ENCODE peak calls at places on chromosomes 13 and 19, in seven cellular contexts. H, P, F, Q, V, R and N are unnamed samples. For H3K27me3 and H3K9me3, the result is how much of the 10 kb centered on the place peaks cover.

GRCh38 chr13:87975035-87975434 is 303.9 kb downstream of the SLITRK5 start:
- DNase-seq in Q (no peak), R (no peak), F (no peak), P (no peak), V (peak), H (no peak), N (no peak)

GRCh38 chr19:3544742-3545668 is 6.0 kb downstream of the TEKTIP1 start:
- DNase-seq in H (peak), F (peak), V (no peak), P (peak), R (peak), Q (peak), N (peak)

GRCh38 chr13:32695602-32696250 is 109.5 kb downstream of the PDS5B start:
- DNase-seq in P (no peak), Q (no peak), V (peak), R (no peak), F (no peak), H (no peak), N (no peak)

GRCh38 chr13:47896111-47896510 is 105.0 kb downstream of the SUCLA2 start:
- DNase-seq in H (no peak), Q (no peak), P (no peak), V (no peak), R (no peak), F (no peak), N (no peak)

GRCh38 chr13:104422668-104423067 is 1356.5 kb upstream of the SLC10A2 start:
- DNase-seq in H (no peak), Q (no peak), R (no peak), F (peak), V (no peak), P (no peak), N (no peak)

GRCh38 chr13:23654111-23655110 is 84.2 kb downstream of the TNFRSF19 start:
- DNase-seq in H (peak), Q (no peak), F (no peak), P (no peak), R (no peak), V (peak), N (no peak)

GRCh38 chr19:18500820-18501219 is 21.1 kb downstream of the ELL start:
- DNase-seq in H (no peak), Q (no peak), F (no peak), V (no peak), P (no peak), R (no peak), N (peak)

GRCh38 chr19:48480151-48480475 is 10.9 kb downstream of the CYTH2 start:
- DNase-seq in R (no peak), H (no peak), V (no peak), Q (no peak), F (no peak), P (no peak), N (peak)

GRCh38 chr19:17950310-17951150 is 16.4 kb upstream of the KCNN1 start:
- DNase-seq in V (no peak), P (peak), F (no peak), Q (peak), H (no peak), R (no peak), N (no peak)

GRCh38 chr19:17931532-17932191 is 1.2 kb upstream of the CCDC124 start:
- DNase-seq in Q (peak), R (no peak), P (peak), V (peak), F (no peak), H (peak), N (no peak)

GRCh38 chr13:33509642-33510229 is 224.2 kb upstream of the STARD13 start:
- DNase-seq in F (peak), Q (no peak), P (no peak), H (no peak), V (peak), R (no peak), N (peak)

GRCh38 chr19:28063702-28064101 is 1149.2 kb downstream of the UQCRFS1 start:
- DNase-seq in H (no peak), Q (no peak), F (no peak), R (no peak), P (no peak), V (no peak), N (no peak)

GRCh38 chr13:25762795-25763377 is 288.9 kb downstream of the SHISA2 start:
- DNase-seq in F (no peak), H (no peak), Q (no peak), V (peak), R (no peak), P (no peak), N (no peak)

GRCh38 chr19:31597616-31598015 is 248.4 kb upstream of the TSHZ3 start:
- DNase-seq in H (no peak), P (peak), Q (no peak), R (no peak), V (no peak), F (no peak), N (no peak)

GRCh38 chr13:25971077-25971476 is 80.7 kb downstream of the SHISA2 start:
- DNase-seq in F (no peak), P (no peak), V (no peak), H (no peak), R (no peak), Q (no peak), N (no peak)

GRCh38 chr19:53881482-53882390 is at the start of gene PRKCG:
- DNase-seq in R (peak), H (peak), V (no peak), Q (peak), F (peak), P (peak), N (no peak)

GRCh38 chr19:1830978-1831377 is 17.3 kb downstream of the REXO1 start:
- DNase-seq in R (no peak), P (no peak), V (no peak), Q (no peak), F (no peak), H (no peak), N (no peak)

GRCh38 chr13:78589206-78589605 is 14.1 kb downstream of the POU4F1 start:
- DNase-seq in Q (peak), H (peak), P (peak), R (peak), F (peak), V (peak), N (no peak)

GRCh38 chr19:13090511-13091231 is 12.0 kb downstream of the LYL1 start:
- DNase-seq in V (no peak), F (no peak), Q (no peak), R (peak), H (no peak), P (no peak), N (no peak)
- H3K27me3 ChIP-seq in V (under half), F (under half), Q (under half), R (under half), H (under half), P (under half), N (under half)

GRCh38 chr13:113005076-113005865 is 36.3 kb downstream of the MCF2L start:
- DNase-seq in F (no peak), Q (no peak), V (no peak), R (no peak), P (no peak), H (no peak), N (no peak)

GRCh38 chr13:113008841-113009240 is 39.8 kb downstream of the MCF2L start:
- DNase-seq in H (no peak), Q (no peak), V (no peak), F (no peak), P (no peak), R (no peak), N (no peak)

GRCh38 chr13:113004126-113004525 is 35.1 kb downstream of the MCF2L start:
- DNase-seq in F (no peak), Q (no peak), P (no peak), V (no peak), R (no peak), H (no peak), N (no peak)

GRCh38 chr13:113005997-113006396 is 37.0 kb downstream of the MCF2L start:
- DNase-seq in Q (no peak), F (no peak), V (no peak), H (no peak), R (no peak), P (no peak), N (no peak)

DNA sequence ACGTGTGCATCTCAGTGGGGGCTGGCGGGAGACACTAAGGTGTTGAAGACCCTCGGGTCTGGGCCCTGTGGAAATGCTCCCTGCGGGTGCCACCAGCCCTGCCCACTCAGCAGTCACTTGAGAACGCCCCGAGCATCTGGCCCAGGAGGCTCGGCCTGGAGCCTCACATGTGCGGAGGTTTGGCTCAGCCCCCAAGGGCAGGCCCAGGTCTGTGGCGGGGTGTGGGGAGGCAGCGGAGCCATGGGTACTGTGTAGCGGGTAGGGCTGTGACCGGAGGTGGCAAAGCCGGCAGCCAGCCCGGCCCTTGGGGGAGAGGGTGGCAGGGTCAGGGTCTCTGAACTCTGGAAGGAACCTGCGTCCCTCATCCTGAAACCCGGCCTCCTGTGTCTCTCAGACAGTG is 37.6 kb downstream of the MCF2L start:
- DNase-seq in Q (no peak), P (no peak), H (no peak), F (no peak), R (no peak), V (no peak), N (no peak)
- TF ChIP-seq CTCF in Q (no peak), P (no peak), H (no peak), F (no peak), R (no peak), V (no peak), N (no peak)

GRCh38 chr19:58085348-58085875 is 12.6 kb downstream of the ZSCAN18 start:
- DNase-seq in V (no peak), Q (no peak), P (no peak), H (no peak), F (no peak), R (peak), N (no peak)

GRCh38 chr19:58079792-58080191 is 18.2 kb downstream of the ZSCAN18 start:
- DNase-seq in Q (no peak), V (no peak), H (no peak), R (no peak), P (no peak), F (no peak), N (no peak)

GRCh38 chr19:58088521-58089052 is 9.4 kb downstream of the ZSCAN18 start:
- DNase-seq in R (no peak), P (no peak), F (no peak), Q (no peak), H (no peak), V (no peak), N (no peak)

GRCh38 chr19:58086825-58087710 is 11.0 kb downstream of the ZSCAN18 start:
- DNase-seq in Q (no peak), F (no peak), V (no peak), R (no peak), H (no peak), P (no peak), N (no peak)

DNA sequence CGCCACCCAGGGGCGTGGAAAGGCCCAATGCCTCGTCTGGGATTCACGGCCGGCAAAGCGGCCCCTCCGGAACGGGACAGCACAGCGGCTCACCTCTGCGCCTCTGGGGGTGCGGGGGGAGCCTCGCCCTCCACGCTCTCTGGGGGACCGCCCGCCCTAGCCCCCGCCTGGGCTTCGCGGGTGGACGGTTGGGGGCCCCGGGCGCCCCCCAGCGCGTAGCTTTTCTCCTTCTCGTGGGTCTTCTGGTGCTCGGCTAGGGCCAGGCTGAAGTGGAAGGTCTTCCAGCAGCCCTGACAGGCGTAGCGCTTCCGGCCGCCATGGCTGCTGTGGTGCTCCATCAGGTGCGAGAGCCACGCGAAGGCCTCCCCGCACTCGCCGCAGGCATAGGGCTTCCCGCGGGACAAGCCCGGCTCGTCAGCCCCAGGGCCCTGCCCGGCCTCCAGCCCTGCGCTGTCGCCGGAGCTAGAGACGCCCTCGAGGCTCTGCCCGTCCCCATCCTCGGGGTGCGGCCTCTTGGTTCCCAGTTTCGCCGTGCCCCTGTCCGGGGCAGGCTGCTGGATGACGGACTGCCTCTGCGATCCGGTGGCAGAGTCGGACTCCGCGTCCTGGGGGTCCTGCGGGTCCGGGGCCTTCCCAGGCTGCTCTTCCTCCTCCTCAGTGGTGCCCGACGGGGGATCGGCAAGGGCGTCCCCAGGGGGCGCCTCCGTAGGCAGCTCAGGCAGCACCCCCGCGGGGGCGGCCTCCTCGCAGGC is 13.3 kb downstream of the ZSCAN18 start:
- DNase-seq in P (no peak), F (no peak), R (no peak), H (no peak), Q (no peak), V (no peak), N (no peak)
- H3K9me3 ChIP-seq in P (under half), F (half or more), R (under half), H (under half), Q (under half), V (under half), N (half or more)

GRCh38 chr19:47022541-47023447 is 3.2 kb downstream of the NPAS1 start:
- DNase-seq in V (no peak), F (no peak), R (no peak), Q (peak), P (peak), H (no peak), N (no peak)

GRCh38 chr19:47024502-47024901 is 4.9 kb downstream of the NPAS1 start:
- DNase-seq in Q (no peak), F (no peak), H (no peak), P (no peak), R (no peak), V (no peak), N (no peak)

GRCh38 chr19:47022140-47022536 is 2.5 kb downstream of the NPAS1 start:
- DNase-seq in R (no peak), F (no peak), P (peak), V (no peak), Q (peak), H (no peak), N (no peak)

GRCh38 chr19:47021536-47022139 is 2.0 kb downstream of the NPAS1 start:
- DNase-seq in F (no peak), R (peak), H (no peak), Q (peak), V (peak), P (peak), N (no peak)

GRCh38 chr19:47023448-47023794 is 3.8 kb downstream of the NPAS1 start:
- DNase-seq in P (peak), H (no peak), R (no peak), F (no peak), Q (no peak), V (no peak), N (no peak)
- H3K27me3 ChIP-seq in P (half or more), H (under half), R (half or more), F (under half), Q (under half), V (under half), N (half or more)

DNA sequence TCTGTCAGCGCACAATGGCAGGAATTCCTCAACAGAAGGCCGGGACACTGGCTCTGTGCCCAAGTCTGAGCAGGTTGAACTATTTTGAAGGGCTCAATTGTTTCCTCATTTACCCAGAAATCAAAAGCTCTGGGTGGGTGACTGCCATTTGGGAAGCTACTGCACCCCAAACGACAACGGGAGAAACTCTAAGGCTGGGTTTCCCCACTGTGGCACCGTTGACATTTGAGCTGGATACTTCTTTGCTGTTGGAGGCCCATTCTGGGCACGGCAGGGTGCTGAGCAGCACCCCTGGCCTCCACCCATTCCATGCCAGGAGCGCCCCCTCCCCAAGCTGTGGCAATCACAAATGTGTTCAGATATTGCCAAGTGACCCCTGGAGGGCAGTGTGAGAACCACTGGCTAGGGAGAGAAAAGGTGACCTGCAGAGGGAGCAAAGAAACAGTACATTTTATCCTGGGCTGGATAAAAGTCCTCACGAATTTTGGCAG is 62.5 kb downstream of the RFX2 start:
- DNase-seq in P (peak), R (no peak), H (no peak), V (peak), F (peak), Q (peak), N (no peak)
- TF ChIP-seq CTCF in P (peak), R (peak), H (peak), V (peak), F (peak), Q (peak), N (peak)

DNA sequence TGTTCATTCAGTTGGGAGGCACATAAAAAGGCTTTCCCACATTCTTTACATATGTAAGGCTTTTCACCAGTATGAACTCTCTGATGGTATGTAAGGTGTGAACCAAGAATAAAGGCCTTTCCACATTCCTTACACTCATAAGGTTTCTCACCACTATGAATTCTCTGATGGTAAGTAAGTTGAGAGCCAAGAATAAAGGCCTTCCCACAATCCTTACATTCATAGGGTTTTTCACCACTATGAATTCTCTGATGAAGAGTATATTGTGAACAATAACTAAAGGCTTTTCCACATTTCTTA is 29.3 kb downstream of the ZNF571 start:
- DNase-seq in P (no peak), F (no peak), V (peak), R (no peak), Q (no peak), H (no peak), N (no peak)
- H3K9me3 ChIP-seq in P (half or more), F (under half), V (under half), R (under half), Q (half or more), H (half or more), N (under half)

DNA sequence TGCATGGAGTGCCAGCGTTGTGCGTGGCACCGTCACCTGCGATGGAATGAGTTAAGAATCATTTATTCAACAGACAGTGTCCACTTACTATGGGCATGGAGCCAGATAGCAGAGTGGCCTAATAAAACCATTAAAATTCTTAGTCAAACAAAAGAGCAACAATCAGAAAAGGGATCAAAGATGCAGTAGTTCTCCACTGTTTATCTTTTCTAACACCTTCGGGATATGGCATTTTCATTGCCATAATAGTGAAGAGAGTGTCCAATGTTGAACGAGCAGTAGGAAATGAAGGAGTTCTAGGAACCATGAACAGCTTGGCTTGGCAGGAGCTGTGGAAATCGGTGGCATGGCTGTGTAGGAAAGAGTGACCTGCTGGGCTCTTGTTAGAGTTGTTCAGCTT is 2.0 kb downstream of the TNFSF11 start:
- DNase-seq in Q (no peak), F (no peak), P (no peak), R (no peak), H (no peak), V (no peak), N (no peak)
- H3K27me3 ChIP-seq in Q (under half), F (under half), P (under half), R (half or more), H (under half), V (under half), N (under half)

GRCh38 chr13:35764359-35765015 is 288.0 kb upstream of the MAB21L1 start:
- DNase-seq in F (no peak), H (peak), R (no peak), Q (no peak), V (peak), P (no peak), N (no peak)
- TF ChIP-seq CTCF in F (no peak), H (no peak), R (no peak), Q (no peak), V (no peak), P (no peak), N (no peak)